ENCODE peak calls at places on chromosome 7, in seven cellular contexts. O, Z, W, D, E, F and L are unnamed samples.

GRCh38 chr7:105688617-105689016 is 107.3 kb upstream of the EFCAB10 start:
- DNase-seq in O (no peak), Z (no peak), W (no peak), D (no peak), E (no peak), F (peak; percentile 73), L (no peak)

GRCh38 chr7:28926871-28927597 is 31.1 kb downstream of the TRIL start:
- DNase-seq in O (peak; percentile 87), Z (peak; percentile 66), W (peak; percentile 86), D (peak; percentile 67), E (peak; percentile 82), F (peak; percentile 74), L (peak; percentile 69)

GRCh38 chr7:7427363-7427762 is 108.3 kb downstream of the COL28A1 start:
- DNase-seq in O (no peak), Z (no peak), W (no peak), D (no peak), E (no peak), F (no peak), L (no peak)

GRCh38 chr7:23072043-23072442 is 33.5 kb upstream of the KLHL7 start:
- DNase-seq in O (peak; percentile 48), Z (no peak), W (peak; percentile 28), D (no peak), E (peak; percentile 33), F (no peak), L (no peak)

GRCh38 chr7:25124485-25125136 is 449 bp downstream of the CYCS start:
- DNase-seq in O (peak; percentile 32), Z (no peak), W (no peak), D (no peak), E (no peak), F (no peak), L (peak; percentile 9)

GRCh38 chr7:145020454-145020853 is 184.6 kb upstream of the TPK1 start:
- DNase-seq in O (no peak), Z (no peak), W (no peak), D (no peak), E (no peak), F (no peak), L (no peak)

GRCh38 chr7:141702047-141702567 is at the start of gene DENND11:
- DNase-seq in O (peak; percentile 40), Z (peak; percentile 61), W (peak; percentile 11), D (no peak), E (peak; percentile 51), F (peak; percentile 12), L (peak; percentile 30)

GRCh38 chr7:74343281-74344127 is 54.3 kb downstream of the CLIP2 start:
- DNase-seq in O (no peak), Z (no peak), W (peak; percentile 85), D (no peak), E (peak; percentile 88), F (peak; percentile 23), L (no peak)

GRCh38 chr7:85184599-85185354 is 2.1 kb downstream of the SEMA3D start:
- DNase-seq in O (peak; percentile 63), Z (peak; percentile 54), W (peak; percentile 37), D (peak; percentile 37), E (peak; percentile 48), F (no peak), L (peak; percentile 35)

GRCh38 chr7:43211276-43211675 is 98.8 kb downstream of the HECW1 start:
- DNase-seq in O (peak; percentile 74), Z (no peak), W (no peak), D (no peak), E (no peak), F (peak; percentile 67), L (no peak)

GRCh38 chr7:77979219-77979618 is 180.6 kb downstream of the PHTF2 start:
- DNase-seq in O (no peak), Z (no peak), W (peak; percentile 73), D (no peak), E (no peak), F (no peak), L (no peak)

GRCh38 chr7:37698271-37698670 is 14.7 kb downstream of the GPR141 start:
- DNase-seq in O (peak; percentile 6), Z (no peak), W (no peak), D (no peak), E (no peak), F (no peak), L (no peak)

GRCh38 chr7:2065516-2065915 is 167.2 kb downstream of the MAD1L1 start:
- DNase-seq in O (no peak), Z (no peak), W (no peak), D (no peak), E (no peak), F (no peak), L (no peak)

GRCh38 chr7:128299109-128299514 is 44.6 kb downstream of the RBM28 start:
- DNase-seq in O (peak; percentile 37), Z (peak; percentile 58), W (no peak), D (peak; percentile 58), E (no peak), F (no peak), L (no peak)

GRCh38 chr7:10797157-10797556 is 176.5 kb upstream of the PHF14 start:
- DNase-seq in O (no peak), Z (no peak), W (no peak), D (no peak), E (no peak), F (no peak), L (no peak)

GRCh38 chr7:369476-369980 is 79.6 kb downstream of the FOXL3 start:
- DNase-seq in O (no peak), Z (no peak), W (no peak), D (no peak), E (no peak), F (no peak), L (no peak)

GRCh38 chr7:38070718-38071117 is 107.3 kb upstream of the STARD3NL start:
- DNase-seq in O (peak; percentile 59), Z (no peak), W (peak; percentile 0), D (peak; percentile 45), E (peak; percentile 1), F (no peak), L (peak; percentile 8)

GRCh38 chr7:38694326-38694725 is 63.2 kb upstream of the AMPH start:
- DNase-seq in O (no peak), Z (no peak), W (no peak), D (no peak), E (no peak), F (no peak), L (no peak)

GRCh38 chr7:120856621-120857352 is 1.2 kb downstream of the TSPAN12 start:
- DNase-seq in O (peak; percentile 92), Z (peak; percentile 79), W (peak; percentile 8), D (peak; percentile 76), E (peak; percentile 74), F (peak; percentile 80), L (peak; percentile 75)

GRCh38 chr7:123665157-123665556 is 9.5 kb downstream of the LMOD2 start:
- DNase-seq in O (no peak), Z (no peak), W (peak; percentile 16), D (no peak), E (no peak), F (no peak), L (no peak)

GRCh38 chr7:15400440-15400839 is 161.4 kb downstream of the AGMO start:
- DNase-seq in O (no peak), Z (no peak), W (no peak), D (no peak), E (no peak), F (no peak), L (no peak)
- H2BK5ac ChIP-seq in O (no peak overlapping the region), Z (no peak overlapping the region), W (no peak overlapping the region), D (no peak overlapping the region), E (no peak overlapping the region), F (no peak overlapping the region), L (no peak overlapping the region)

GRCh38 chr7:127251458-127252379 is 1.0 kb downstream of the GRM8 start:
- DNase-seq in O (peak; percentile 34), Z (peak; percentile 65), W (no peak), D (peak; percentile 45), E (no peak), F (no peak), L (peak; percentile 32)

GRCh38 chr7:127252380-127252718 is 392 bp downstream of the GRM8 start:
- DNase-seq in O (no peak), Z (peak; percentile 56), W (no peak), D (no peak), E (peak; percentile 2), F (no peak), L (peak; percentile 21)

GRCh38 chr7:127250312-127251047 is 2.3 kb downstream of the GRM8 start:
- DNase-seq in O (no peak), Z (no peak), W (no peak), D (no peak), E (no peak), F (no peak), L (no peak)

GRCh38 chr7:127252736-127253288 is at the start of gene GRM8:
- DNase-seq in O (peak; percentile 85), Z (peak; percentile 84), W (peak; percentile 22), D (peak; percentile 89), E (peak; percentile 44), F (no peak), L (peak; percentile 73)

DNA sequence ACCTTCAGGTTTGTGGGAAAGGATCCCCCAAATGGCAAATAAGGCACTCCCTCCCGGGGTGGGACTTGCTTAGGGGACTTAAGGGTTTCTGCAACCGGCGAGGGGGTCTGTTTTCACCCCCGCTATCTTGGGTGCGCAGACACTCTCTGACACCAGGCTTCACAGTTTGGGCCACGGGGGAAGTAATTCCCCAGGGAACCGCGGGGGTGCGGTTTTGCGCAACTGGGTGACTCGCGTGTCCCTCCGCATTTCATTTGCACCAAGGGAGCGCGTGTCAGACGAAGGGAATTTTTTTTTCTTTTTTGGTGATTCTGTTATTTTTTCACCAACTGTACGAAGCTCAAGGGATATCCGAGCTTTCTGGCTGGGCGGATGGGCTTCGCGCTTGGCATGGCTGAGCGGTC is 1.7 kb downstream of the GRM8 start:
- DNase-seq in O (no peak), Z (no peak), W (no peak), D (no peak), E (no peak), F (no peak), L (no peak)
- H2BK5ac ChIP-seq in O (no peak overlapping the region), Z (no peak overlapping the region), W (no peak overlapping the region), D (no peak overlapping the region), E (no peak overlapping the region), F (no peak overlapping the region), L (no peak overlapping the region)

GRCh38 chr7:156585025-156585648 is 55.4 kb upstream of the RNF32 start:
- DNase-seq in O (peak; percentile 57), Z (peak; percentile 67), W (no peak), D (peak; percentile 82), E (no peak), F (no peak), L (no peak)
- H2BK5ac ChIP-seq in O (no peak overlapping the region), Z (no peak overlapping the region), W (no peak overlapping the region), D (no peak overlapping the region), E (no peak overlapping the region), F (no peak overlapping the region), L (no peak overlapping the region)

DNA sequence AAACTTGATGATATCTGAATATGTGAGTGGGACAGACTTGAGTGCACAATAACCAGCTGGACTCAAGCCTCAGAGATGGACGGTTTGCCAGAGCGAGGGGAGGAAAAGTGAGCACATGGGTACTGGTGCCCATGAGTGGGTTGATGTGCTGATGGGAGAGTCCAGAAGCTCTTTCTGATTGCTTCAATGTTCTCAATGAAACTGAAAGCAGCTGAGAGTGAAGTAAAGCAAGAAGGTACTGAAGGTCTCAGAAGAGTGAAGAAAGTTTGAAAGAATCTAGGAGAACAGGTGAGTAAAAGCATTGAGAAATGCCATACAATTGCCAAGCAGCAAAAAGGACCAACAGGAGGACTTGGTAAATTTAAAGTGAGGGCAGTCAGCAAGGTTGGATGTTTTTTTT is 28.6 kb downstream of the CTTNBP2 start:
- DNase-seq in O (no peak), Z (no peak), W (no peak), D (no peak), E (no peak), F (no peak), L (no peak)
- H2BK5ac ChIP-seq in O (no peak overlapping the region), Z (no peak overlapping the region), W (no peak overlapping the region), D (no peak overlapping the region), E (no peak overlapping the region), F (no peak overlapping the region), L (no peak overlapping the region)

GRCh38 chr7:50607524-50608125 is 42.4 kb upstream of the DDC start:
- DNase-seq in O (peak; percentile 29), Z (no peak), W (peak; percentile 18), D (no peak), E (no peak), F (no peak), L (no peak)
- H2BK5ac ChIP-seq in O (no peak overlapping the region), Z (no peak overlapping the region), W (no peak overlapping the region), D (no peak overlapping the region), E (no peak overlapping the region), F (no peak overlapping the region), L (no peak overlapping the region)